ENCODE peak calls at places on chromosomes 12 and 14, in six cellular contexts. One of them, this sample, is unnamed.

GRCh38 chr14:92153581-92153980 is 31.8 kb downstream of the CPSF2 start:
- DNase-seq in AG10803: no peak
- DNase-seq in A549: no peak
- DNase-seq in AG09309: no peak
- DNase-seq in BJ: no peak
- DNase-seq in cardiac fibroblast: no peak
- DNase-seq in this sample: no peak

GRCh38 chr14:36658091-36659009 is 3.3 kb upstream of the PAX9 start:
- DNase-seq in AG10803: no peak
- DNase-seq in A549: no peak
- DNase-seq in AG09309: no peak
- DNase-seq in BJ: no peak
- DNase-seq in cardiac fibroblast: no peak
- DNase-seq in this sample: no peak

GRCh38 chr14:60867503-60868172 is 113.2 kb downstream of the TRMT5 start:
- DNase-seq in AG10803: no peak
- DNase-seq in A549: no peak
- DNase-seq in AG09309: no peak
- DNase-seq in BJ: no peak
- DNase-seq in cardiac fibroblast: no peak
- DNase-seq in this sample: no peak

GRCh38 chr12:97650242-97650641 is 187.6 kb downstream of the RMST start:
- DNase-seq in AG10803: no peak
- DNase-seq in A549: no peak
- DNase-seq in AG09309: no peak
- DNase-seq in BJ: no peak
- DNase-seq in cardiac fibroblast: no peak
- DNase-seq in this sample: no peak

GRCh38 chr14:72788255-72788654 is 105.6 kb downstream of the DPF3 start:
- DNase-seq in AG10803: no peak
- DNase-seq in A549: no peak
- DNase-seq in AG09309: no peak
- DNase-seq in BJ: no peak
- DNase-seq in cardiac fibroblast: no peak
- DNase-seq in this sample: no peak

GRCh38 chr14:99509871-99510555 is 28.8 kb downstream of the CCNK start:
- DNase-seq in AG10803: no peak
- DNase-seq in A549: no peak
- DNase-seq in AG09309: no peak
- DNase-seq in BJ: no peak
- DNase-seq in cardiac fibroblast: no peak
- DNase-seq in this sample: no peak

GRCh38 chr14:73943083-73943482 is 6.8 kb downstream of the FAM161B start:
- DNase-seq in AG10803: peak; percentile 75
- DNase-seq in A549: no peak
- DNase-seq in AG09309: peak; percentile 60
- DNase-seq in BJ: peak; percentile 43
- DNase-seq in cardiac fibroblast: peak; percentile 84
- DNase-seq in this sample: peak; percentile 81

GRCh38 chr14:23183479-23183878 is at the start of gene SLC7A8:
- DNase-seq in AG10803: no peak
- DNase-seq in A549: no peak
- DNase-seq in AG09309: no peak
- DNase-seq in BJ: no peak
- DNase-seq in cardiac fibroblast: no peak
- DNase-seq in this sample: no peak

GRCh38 chr12:42326466-42327226 is 679 bp downstream of the PPHLN1 start:
- DNase-seq in AG10803: peak; percentile 51
- DNase-seq in A549: no peak
- DNase-seq in AG09309: no peak
- DNase-seq in BJ: no peak
- DNase-seq in cardiac fibroblast: peak; percentile 34
- DNase-seq in this sample: peak; percentile 50

GRCh38 chr12:40152783-40153383 is 47.0 kb upstream of the SLC2A13 start:
- DNase-seq in AG10803: peak; percentile 43
- DNase-seq in A549: no peak
- DNase-seq in AG09309: peak; percentile 18
- DNase-seq in BJ: peak; percentile 5
- DNase-seq in cardiac fibroblast: peak; percentile 71
- DNase-seq in this sample: peak; percentile 70

GRCh38 chr12:10926263-10926662 is 2.8 kb upstream of the PRH2 start:
- DNase-seq in AG10803: no peak
- DNase-seq in A549: no peak
- DNase-seq in AG09309: no peak
- DNase-seq in BJ: no peak
- DNase-seq in cardiac fibroblast: no peak
- DNase-seq in this sample: no peak

GRCh38 chr12:5085896-5086295 is 42.2 kb downstream of the KCNA5 start:
- DNase-seq in AG10803: peak; percentile 94
- DNase-seq in A549: no peak
- DNase-seq in AG09309: peak; percentile 94
- DNase-seq in BJ: peak; percentile 78
- DNase-seq in cardiac fibroblast: peak; percentile 81
- DNase-seq in this sample: peak; percentile 83

GRCh38 chr12:111523587-111523986 is 75.5 kb downstream of the ATXN2 start:
- DNase-seq in AG10803: no peak
- DNase-seq in A549: no peak
- DNase-seq in AG09309: no peak
- DNase-seq in BJ: no peak
- DNase-seq in cardiac fibroblast: no peak
- DNase-seq in this sample: no peak

GRCh38 chr12:108375986-108376663 is 37.0 kb upstream of the CMKLR1 start:
- DNase-seq in AG10803: peak; percentile 20
- DNase-seq in A549: no peak
- DNase-seq in AG09309: peak; percentile 25
- DNase-seq in BJ: no peak
- DNase-seq in cardiac fibroblast: peak; percentile 3
- DNase-seq in this sample: no peak

GRCh38 chr12:78181544-78182162 is 351.0 kb downstream of the NAV3 start:
- DNase-seq in AG10803: peak; percentile 26
- DNase-seq in A549: peak; percentile 0
- DNase-seq in AG09309: no peak
- DNase-seq in BJ: no peak
- DNase-seq in cardiac fibroblast: peak; percentile 58
- DNase-seq in this sample: peak; percentile 73

GRCh38 chr12:111024205-111024794 is 103.9 kb upstream of the MYL2 start:
- DNase-seq in AG10803: peak; percentile 3
- DNase-seq in A549: peak; percentile 85
- DNase-seq in AG09309: no peak
- DNase-seq in BJ: no peak
- DNase-seq in cardiac fibroblast: peak; percentile 47
- DNase-seq in this sample: peak; percentile 8

GRCh38 chr14:102377696-102378095 is 15.0 kb downstream of the TECPR2 start:
- DNase-seq in AG10803: no peak
- DNase-seq in A549: no peak
- DNase-seq in AG09309: no peak
- DNase-seq in BJ: no peak
- DNase-seq in cardiac fibroblast: no peak
- DNase-seq in this sample: no peak

GRCh38 chr14:61343991-61344405 is 22.6 kb downstream of the PRKCH start:
- DNase-seq in AG10803: no peak
- DNase-seq in A549: no peak
- DNase-seq in AG09309: no peak
- DNase-seq in BJ: no peak
- DNase-seq in cardiac fibroblast: no peak
- DNase-seq in this sample: no peak

GRCh38 chr12:64893961-64894360 is 69.5 kb downstream of the TBC1D30 start:
- DNase-seq in AG10803: peak; percentile 70
- DNase-seq in A549: no peak
- DNase-seq in AG09309: peak; percentile 54
- DNase-seq in BJ: peak; percentile 55
- DNase-seq in cardiac fibroblast: peak; percentile 81
- DNase-seq in this sample: peak; percentile 80

GRCh38 chr12:19498099-19498498 is 58.8 kb downstream of the AEBP2 start:
- DNase-seq in AG10803: no peak
- DNase-seq in A549: no peak
- DNase-seq in AG09309: no peak
- DNase-seq in BJ: no peak
- DNase-seq in cardiac fibroblast: no peak
- DNase-seq in this sample: no peak

GRCh38 chr12:96493101-96493500 is 3.7 kb downstream of the CFAP54 start:
- DNase-seq in AG10803: peak; percentile 25
- DNase-seq in A549: no peak
- DNase-seq in AG09309: no peak
- DNase-seq in BJ: no peak
- DNase-seq in cardiac fibroblast: peak; percentile 70
- DNase-seq in this sample: no peak

GRCh38 chr12:1384910-1385309 is 209.5 kb downstream of the FBXL14 start:
- DNase-seq in AG10803: no peak
- DNase-seq in A549: no peak
- DNase-seq in AG09309: no peak
- DNase-seq in BJ: no peak
- DNase-seq in cardiac fibroblast: peak; percentile 13
- DNase-seq in this sample: no peak

GRCh38 chr12:119780786-119781434 is 96.2 kb downstream of the CIT start:
- DNase-seq in AG10803: peak; percentile 44
- DNase-seq in A549: peak; percentile 64
- DNase-seq in AG09309: no peak
- DNase-seq in BJ: no peak
- DNase-seq in cardiac fibroblast: peak; percentile 67
- DNase-seq in this sample: peak; percentile 34

GRCh38 chr12:94625531-94625930 is 24.8 kb downstream of the TMCC3 start:
- DNase-seq in AG10803: no peak
- DNase-seq in A549: no peak
- DNase-seq in AG09309: no peak
- DNase-seq in BJ: no peak
- DNase-seq in cardiac fibroblast: no peak
- DNase-seq in this sample: no peak

GRCh38 chr12:66279127-66279712 is 23.1 kb upstream of the HELB start:
- DNase-seq in AG10803: no peak
- DNase-seq in A549: peak; percentile 21
- DNase-seq in AG09309: no peak
- DNase-seq in BJ: no peak
- DNase-seq in cardiac fibroblast: peak; percentile 41
- DNase-seq in this sample: peak; percentile 56

GRCh38 chr14:30798516-30798915 is 75.8 kb upstream of the COCH start:
- DNase-seq in AG10803: no peak
- DNase-seq in A549: no peak
- DNase-seq in AG09309: no peak
- DNase-seq in BJ: no peak
- DNase-seq in cardiac fibroblast: no peak
- DNase-seq in this sample: no peak

GRCh38 chr14:21917699-21918436 is 244.2 kb upstream of the OR4E1 start:
- DNase-seq in AG10803: peak; percentile 34
- DNase-seq in A549: peak; percentile 43
- DNase-seq in AG09309: no peak
- DNase-seq in BJ: no peak
- DNase-seq in cardiac fibroblast: peak; percentile 66
- DNase-seq in this sample: peak; percentile 23

GRCh38 chr14:106625181-106625580 is 1098.8 kb downstream of the TMEM121 start:
- DNase-seq in AG10803: no peak
- DNase-seq in A549: no peak
- DNase-seq in AG09309: no peak
- DNase-seq in BJ: no peak
- DNase-seq in cardiac fibroblast: no peak
- DNase-seq in this sample: no peak

GRCh38 chr12:15322164-15323054 is at the start of gene PTPRO:
- DNase-seq in AG10803: no peak
- DNase-seq in A549: no peak
- DNase-seq in AG09309: no peak
- DNase-seq in BJ: no peak
- DNase-seq in cardiac fibroblast: peak; percentile 14
- DNase-seq in this sample: peak; percentile 56
- TF ChIP-seq CTCF in AG10803: no peak
- TF ChIP-seq CTCF in A549: no peak
- TF ChIP-seq CTCF in AG09309: no peak
- TF ChIP-seq CTCF in BJ: no peak
- TF ChIP-seq CTCF in cardiac fibroblast: no peak
- TF ChIP-seq CTCF in this sample: no peak

DNA sequence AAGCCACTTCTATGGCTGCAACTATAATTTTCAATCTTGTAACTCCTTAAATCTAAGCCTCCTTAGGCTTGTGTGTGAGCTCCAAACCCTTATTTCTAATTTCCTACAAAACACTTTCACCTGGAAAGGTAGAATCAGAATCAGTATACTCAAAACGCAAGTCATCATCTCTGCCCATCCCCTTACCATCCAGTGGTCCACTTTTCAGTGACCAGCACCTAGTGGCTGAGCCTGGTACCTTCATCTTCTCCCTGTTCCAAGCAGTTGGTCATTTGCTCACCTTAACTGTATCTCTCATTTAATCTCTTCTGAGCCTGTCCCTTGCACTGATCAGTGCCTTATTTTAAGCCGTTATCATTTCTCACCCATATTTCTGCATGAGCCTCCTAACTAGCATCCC is 107.9 kb downstream of the PPM1H start:
- DNase-seq in AG10803: no peak
- DNase-seq in A549: no peak
- DNase-seq in AG09309: no peak
- DNase-seq in BJ: no peak
- DNase-seq in cardiac fibroblast: no peak
- DNase-seq in this sample: no peak
- TF ChIP-seq CTCF in AG10803: no peak
- TF ChIP-seq CTCF in A549: no peak
- TF ChIP-seq CTCF in AG09309: no peak
- TF ChIP-seq CTCF in BJ: peak; percentile 8
- TF ChIP-seq CTCF in cardiac fibroblast: peak; percentile 13
- TF ChIP-seq CTCF in this sample: no peak

GRCh38 chr12:63354919-63355318 is 203.9 kb upstream of the AVPR1A start:
- DNase-seq in AG10803: no peak
- DNase-seq in A549: no peak
- DNase-seq in AG09309: no peak
- DNase-seq in BJ: no peak
- DNase-seq in cardiac fibroblast: no peak
- DNase-seq in this sample: no peak

GRCh38 chr12:63348544-63348943 is 197.5 kb upstream of the AVPR1A start:
- DNase-seq in AG10803: no peak
- DNase-seq in A549: no peak
- DNase-seq in AG09309: no peak
- DNase-seq in BJ: no peak
- DNase-seq in cardiac fibroblast: no peak
- DNase-seq in this sample: no peak

GRCh38 chr12:63351370-63351769 is 200.4 kb upstream of the AVPR1A start:
- DNase-seq in AG10803: no peak
- DNase-seq in A549: no peak
- DNase-seq in AG09309: no peak
- DNase-seq in BJ: no peak
- DNase-seq in cardiac fibroblast: no peak
- DNase-seq in this sample: no peak

DNA sequence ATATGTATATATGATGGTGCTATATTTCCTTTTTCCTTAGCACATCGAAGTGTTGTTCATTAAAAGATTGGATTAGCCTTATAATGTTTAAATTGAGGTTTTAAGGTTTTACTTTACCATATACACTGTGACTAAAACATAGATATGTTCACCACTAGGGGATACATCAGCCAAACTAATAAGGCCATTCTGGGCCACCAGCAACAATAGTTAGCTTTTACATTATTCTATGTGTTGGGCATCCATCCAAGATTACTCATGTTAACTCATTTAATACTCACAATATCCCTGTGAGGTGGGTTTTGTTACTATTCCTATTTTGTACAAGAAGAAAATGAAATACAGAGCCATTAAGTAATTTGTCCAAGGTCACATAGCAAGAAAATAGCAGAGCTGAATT is 202.6 kb upstream of the AVPR1A start:
- DNase-seq in AG10803: no peak
- DNase-seq in A549: no peak
- DNase-seq in AG09309: no peak
- DNase-seq in BJ: no peak
- DNase-seq in cardiac fibroblast: peak; percentile 55
- DNase-seq in this sample: peak; percentile 12
- TF ChIP-seq CTCF in AG10803: no peak
- TF ChIP-seq CTCF in A549: no peak
- TF ChIP-seq CTCF in AG09309: no peak
- TF ChIP-seq CTCF in BJ: no peak
- TF ChIP-seq CTCF in cardiac fibroblast: peak; percentile 20
- TF ChIP-seq CTCF in this sample: no peak

GRCh38 chr14:76056128-76056527 is 70.6 kb downstream of the IFT43 start:
- DNase-seq in AG10803: no peak
- DNase-seq in A549: peak; percentile 20
- DNase-seq in AG09309: no peak
- DNase-seq in BJ: no peak
- DNase-seq in cardiac fibroblast: peak; percentile 26
- DNase-seq in this sample: no peak
- TF ChIP-seq CTCF in AG10803: peak; percentile 44
- TF ChIP-seq CTCF in A549: peak; percentile 33
- TF ChIP-seq CTCF in AG09309: peak; percentile 47
- TF ChIP-seq CTCF in BJ: peak; percentile 53
- TF ChIP-seq CTCF in cardiac fibroblast: peak; percentile 56
- TF ChIP-seq CTCF in this sample: peak; percentile 38

This sample was measured in foreskin fibroblast.